ENCODE peak calls at places on chromosomes 16 and 17, in eight cellular contexts. G is sigmoid colon, C is WERI-Rb-1, B is IMR-90, T is OCI-LY7, D is H1, N is DND-41, J is endothelial cell of umbilical vein. M is an unnamed sample.

GRCh38 chr17:179066-179432 is 2.4 kb downstream of the DOC2B start:
- DNase-seq in G (no peak), C (peak; percentile 47), B (no peak), T (no peak), D (no peak), N (no peak), J (no peak), M (no peak)

GRCh38 chr16:5551909-5552308 is 454.3 kb upstream of the EEF2KMT start:
- DNase-seq in G (no peak), C (no peak), B (no peak), T (no peak), D (no peak), N (no peak), J (no peak), M (no peak)

GRCh38 chr17:41894791-41895331 is 23.9 kb downstream of the ACLY start:
- DNase-seq in G (peak; percentile 85), C (no peak), B (peak; percentile 90), T (no peak), D (no peak), N (no peak), J (no peak), M (no peak)

GRCh38 chr17:32111141-32111771 is 31.0 kb upstream of the RHOT1 start:
- DNase-seq in G (peak; percentile 82), C (peak; percentile 44), B (peak; percentile 68), T (peak; percentile 12), D (peak; percentile 76), N (peak; percentile 18), J (peak; percentile 75), M (peak; percentile 36)

GRCh38 chr17:59786536-59787319 is 79.3 kb downstream of the VMP1 start:
- DNase-seq in G (peak; percentile 77), C (no peak), B (peak; percentile 100), T (peak; percentile 68), D (no peak), N (peak; percentile 83), J (peak; percentile 98), M (peak; percentile 85)

GRCh38 chr17:29574732-29575510 is 6.4 kb downstream of the TP53I13 start:
- DNase-seq in G (peak; percentile 58), C (no peak), B (no peak), T (no peak), D (no peak), N (no peak), J (no peak), M (no peak)

GRCh38 chr17:50630524-50631194 is 4.0 kb upstream of the ABCC3 start:
- DNase-seq in G (no peak), C (peak; percentile 79), B (no peak), T (peak; percentile 48), D (peak; percentile 92), N (peak; percentile 39), J (peak; percentile 34), M (peak; percentile 65)

GRCh38 chr17:64202683-64203430 is 60.2 kb downstream of the TEX2 start:
- DNase-seq in G (no peak), C (no peak), B (peak; percentile 82), T (no peak), D (no peak), N (no peak), J (no peak), M (no peak)

GRCh38 chr17:74394977-74395376 is 27.7 kb downstream of the GPR142 start:
- DNase-seq in G (no peak), C (no peak), B (no peak), T (no peak), D (no peak), N (no peak), J (no peak), M (no peak)

GRCh38 chr16:72850863-72851262 is 197.1 kb downstream of the ZFHX3 start:
- DNase-seq in G (no peak), C (no peak), B (peak; percentile 80), T (no peak), D (no peak), N (no peak), J (peak; percentile 67), M (no peak)

GRCh38 chr17:80898706-80899105 is 92.9 kb upstream of the CHMP6 start:
- DNase-seq in G (no peak), C (no peak), B (no peak), T (no peak), D (no peak), N (no peak), J (no peak), M (no peak)

GRCh38 chr17:42107597-42108576 is 4.6 kb downstream of the DHX58 start:
- DNase-seq in G (peak; percentile 84), C (peak; percentile 99), B (peak; percentile 32), T (peak; percentile 94), D (peak; percentile 100), N (peak; percentile 89), J (peak; percentile 58), M (peak; percentile 85)

GRCh38 chr17:17351901-17352781 is 49.0 kb downstream of the NT5M start:
- DNase-seq in G (no peak), C (peak; percentile 77), B (peak; percentile 48), T (no peak), D (no peak), N (no peak), J (peak; percentile 84), M (no peak)

GRCh38 chr16:4994719-4995434 is 36.7 kb downstream of the SEC14L5 start:
- DNase-seq in G (no peak), C (no peak), B (no peak), T (no peak), D (no peak), N (no peak), J (no peak), M (no peak)

GRCh38 chr16:70253291-70254094 is 1.8 kb upstream of the EXOSC6 start:
- DNase-seq in G (no peak), C (peak; percentile 49), B (peak; percentile 36), T (peak; percentile 50), D (peak; percentile 81), N (peak; percentile 32), J (peak; percentile 43), M (no peak)

GRCh38 chr17:32485261-32485955 is 1.4 kb upstream of the CDK5R1 start:
- DNase-seq in G (no peak), C (peak; percentile 64), B (no peak), T (no peak), D (no peak), N (no peak), J (no peak), M (no peak)

GRCh38 chr17:77432791-77433190 is 292.0 kb downstream of the SEC14L1 start:
- DNase-seq in G (no peak), C (no peak), B (no peak), T (no peak), D (no peak), N (no peak), J (no peak), M (no peak)

GRCh38 chr16:77780378-77780837 is 8.0 kb upstream of the VAT1L start:
- DNase-seq in G (no peak), C (no peak), B (peak; percentile 98), T (no peak), D (no peak), N (no peak), J (peak; percentile 57), M (no peak)

GRCh38 chr16:86258713-86259112 is 251.6 kb upstream of the FOXF1 start:
- DNase-seq in G (no peak), C (no peak), B (peak; percentile 89), T (no peak), D (no peak), N (no peak), J (no peak), M (no peak)
- TF ChIP-seq CTCF in G (no peak), C (no peak), B (no peak), T (no peak), D (no peak), N (no peak), J (no peak), M (no peak)

DNA sequence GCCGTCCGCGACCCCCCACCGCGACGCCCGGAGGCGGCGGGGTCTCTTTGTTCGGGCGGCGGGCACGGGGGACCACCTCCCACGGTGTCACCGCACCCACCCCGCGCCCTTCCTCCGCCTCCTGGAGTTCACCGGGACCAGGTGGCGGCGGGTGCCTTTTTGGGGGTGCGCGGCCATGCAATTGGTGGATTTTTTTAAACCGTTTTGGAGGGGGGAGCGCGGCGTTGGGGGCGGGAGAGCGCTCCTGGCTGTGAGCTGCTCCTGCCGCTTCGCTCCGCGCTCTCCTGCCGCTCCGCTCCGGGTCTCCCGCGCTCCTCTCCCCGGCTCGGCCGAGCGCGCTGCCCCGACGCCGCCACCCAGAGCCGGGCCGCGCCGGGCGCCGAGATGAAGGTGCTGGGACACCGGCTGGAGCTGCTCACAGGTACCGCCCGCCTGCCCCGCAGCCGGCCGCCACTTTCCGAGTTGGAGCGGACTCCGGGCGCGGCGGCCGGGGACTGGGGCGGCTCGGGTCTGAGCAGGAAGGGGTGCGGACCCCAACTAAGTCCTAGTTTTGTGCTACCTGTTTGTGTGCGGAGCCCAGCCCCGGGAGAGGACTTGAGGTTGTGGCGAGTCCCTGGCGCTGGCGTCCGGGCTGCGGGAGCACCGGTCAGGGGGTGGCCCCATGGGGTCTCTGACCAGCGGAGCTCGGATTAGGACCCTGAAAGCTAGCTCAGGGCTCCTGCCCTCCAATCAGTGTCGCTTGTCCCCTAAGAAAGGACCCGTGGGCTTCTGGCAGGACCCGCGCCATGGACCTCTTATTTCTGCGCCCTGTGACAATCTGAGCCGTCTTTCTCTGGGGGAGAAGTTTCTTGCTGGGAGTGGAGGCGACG is 35.7 kb upstream of the NDRG4 start:
- DNase-seq in G (no peak), C (peak; percentile 18), B (no peak), T (no peak), D (peak; percentile 72), N (no peak), J (no peak), M (no peak)
- H3K4me3 ChIP-seq in G (peak overlapping the region; percentile 54), C (peak overlapping the region; percentile 65), B (no peak overlapping the region), T (peak overlapping the region; percentile 56), D (peak overlapping the region; percentile 64), N (no peak overlapping the region), J (peak overlapping the region; percentile 75), M (peak overlapping the region; percentile 64)

DNA sequence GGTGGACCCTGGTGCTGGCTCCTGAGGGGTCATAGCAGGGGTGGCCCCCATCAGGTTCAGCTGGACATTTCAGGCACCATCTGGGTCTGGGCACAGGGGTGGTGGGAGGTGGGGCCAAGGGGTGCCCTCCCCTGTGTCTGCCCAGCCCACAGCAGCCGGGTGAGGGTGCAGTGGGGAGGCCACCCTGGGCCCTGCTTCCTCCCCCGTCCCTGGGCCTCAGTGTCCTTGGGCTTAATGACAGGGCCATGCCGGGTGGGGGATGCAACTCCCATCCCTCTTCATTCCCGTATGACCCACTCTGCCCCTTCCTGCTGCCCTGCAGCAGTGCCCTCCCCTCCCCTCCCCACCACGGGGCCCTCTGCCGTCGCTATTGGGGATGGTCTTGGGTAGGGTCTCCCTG is 10.7 kb downstream of the CPNE7 start:
- DNase-seq in G (no peak), C (no peak), B (no peak), T (no peak), D (no peak), N (no peak), J (no peak), M (no peak)
- H3K27ac ChIP-seq in G (no peak overlapping the region), C (no peak overlapping the region), B (no peak overlapping the region), T (no peak overlapping the region), D (no peak overlapping the region), N (no peak overlapping the region), J (no peak overlapping the region), M (no peak overlapping the region)

DNA sequence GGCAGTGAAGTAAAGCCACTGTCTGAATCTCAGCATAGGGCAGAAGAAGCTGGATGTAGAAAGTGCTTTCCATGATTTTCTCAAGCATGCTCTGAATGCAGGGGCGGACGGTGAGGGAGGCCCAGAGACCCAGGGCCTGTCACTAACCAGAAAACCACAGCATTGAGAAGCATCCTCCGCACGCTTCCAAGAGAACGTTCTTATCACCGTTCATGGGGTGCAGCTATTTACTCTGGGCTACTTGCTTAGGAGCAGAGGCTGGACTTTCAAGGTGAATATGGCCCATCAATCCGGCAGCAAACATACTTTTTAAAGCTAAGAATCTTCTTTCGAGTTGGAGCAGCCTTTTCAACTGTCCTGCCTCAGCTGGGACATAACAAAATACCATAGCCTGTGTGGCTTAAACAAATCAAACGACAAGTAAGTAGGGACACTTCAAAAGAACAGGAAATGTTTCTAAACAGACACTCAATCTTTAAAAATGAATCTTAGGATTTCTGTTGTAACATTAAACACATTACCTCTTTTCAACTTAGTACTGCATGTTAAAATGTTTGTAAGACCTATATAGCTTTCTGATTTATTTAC is 46.5 kb upstream of the CDRT4 start:
- DNase-seq in G (no peak), C (no peak), B (peak; percentile 24), T (no peak), D (no peak), N (no peak), J (no peak), M (no peak)
- TF ChIP-seq CTCF in G (no peak), C (no peak), B (no peak), T (no peak), D (no peak), N (no peak), J (no peak), M (no peak)

M was measured in lung.